ENCODE peak calls at places on chromosomes 1 and 21, in six cellular contexts. D is neural progenitor cell; M is esophagus squamous epithelium; U is CD8-positive, alpha-beta memory T cell; W is SJSA1; L is psoas muscle. T is an unnamed sample.

GRCh38 chr1:67685558-67686271 is 714 bp downstream of the GADD45A start:
- DNase-seq in U (peak), M (peak), L (peak), W (peak), D (peak), T (peak)

GRCh38 chr1:59680044-59680443 is 134.7 kb upstream of the HOOK1 start:
- DNase-seq in D (no peak), M (no peak), W (no peak), L (no peak), U (no peak), T (no peak)

GRCh38 chr1:64549464-64550239 is 79.7 kb downstream of the CACHD1 start:
- DNase-seq in L (no peak), D (no peak), M (no peak), U (no peak), W (no peak), T (no peak)

GRCh38 chr1:187244623-187245022 is 415.9 kb downstream of the PLA2G4A start:
- DNase-seq in U (no peak), L (no peak), D (no peak), M (no peak), W (no peak), T (no peak)

GRCh38 chr1:160217466-160218165 is 12.4 kb downstream of the PEA15 start:
- DNase-seq in M (no peak), U (no peak), W (peak), D (no peak), L (no peak), T (peak)

GRCh38 chr1:154881820-154882535 is 11.9 kb upstream of the KCNN3 start:
- DNase-seq in M (no peak), L (no peak), W (no peak), D (no peak), U (no peak), T (no peak)

GRCh38 chr21:44006656-44007055 is 5.5 kb upstream of the TRAPPC10 start:
- DNase-seq in W (no peak), D (no peak), M (no peak), L (no peak), U (no peak), T (no peak)

GRCh38 chr21:16455978-16456377 is 726.2 kb downstream of the USP25 start:
- DNase-seq in W (no peak), U (no peak), L (no peak), D (no peak), M (no peak), T (no peak)

GRCh38 chr1:54158071-54158470 is 5.3 kb upstream of the CDCP2 start:
- DNase-seq in U (no peak), D (no peak), L (no peak), W (no peak), M (no peak), T (peak)

GRCh38 chr1:71857862-71858261 is 424.5 kb downstream of the NEGR1 start:
- DNase-seq in W (no peak), U (no peak), D (no peak), M (no peak), L (no peak), T (no peak)

GRCh38 chr1:119646521-119647227 is 1.4 kb downstream of the ZNF697 start:
- DNase-seq in M (no peak), U (no peak), L (no peak), W (peak), D (peak), T (no peak)

DNA sequence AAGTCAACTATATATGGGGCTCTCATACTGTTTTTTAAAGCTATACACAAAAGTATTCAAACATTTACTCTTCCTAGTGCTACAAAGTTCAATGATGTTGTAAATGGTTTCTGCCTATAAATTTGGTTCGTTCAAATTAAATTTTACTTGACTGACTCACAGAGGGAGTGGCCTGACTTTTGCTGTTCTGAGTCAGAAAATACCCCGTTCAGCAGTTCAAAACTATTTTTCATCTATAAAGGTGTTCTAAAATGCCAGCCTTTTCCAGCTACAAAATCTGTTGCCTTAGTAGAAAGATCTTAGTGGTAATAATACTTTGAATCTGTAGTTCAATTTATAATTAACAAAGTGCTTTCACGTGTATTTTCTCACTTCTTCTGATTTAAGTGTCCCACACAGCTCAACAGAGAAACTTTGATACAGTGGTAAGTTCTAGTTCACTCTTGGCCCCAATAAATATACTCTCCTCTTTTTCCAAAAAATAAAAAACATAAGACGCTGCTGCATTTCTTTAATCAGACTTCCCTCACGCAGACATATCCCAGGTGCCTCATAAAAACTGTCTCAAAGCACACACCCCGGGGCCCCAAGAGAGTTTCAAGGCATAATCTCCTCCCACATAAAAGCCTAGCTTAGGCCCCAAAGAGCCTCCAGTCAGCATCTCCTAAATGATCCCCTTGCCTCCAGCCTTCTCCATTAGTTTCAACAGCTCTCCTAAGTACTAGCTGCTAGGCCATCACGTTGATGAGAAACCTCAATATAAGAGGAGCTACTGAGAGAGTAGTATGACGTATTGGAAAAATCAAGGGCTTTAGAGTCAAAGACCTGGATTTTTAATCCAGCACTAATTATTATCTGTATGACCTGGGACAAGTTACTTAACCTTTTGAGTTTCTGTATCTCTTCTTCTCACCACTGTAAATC is 3.2 kb downstream of the PTP4A2 start:
- DNase-seq in U (no peak), D (peak), M (no peak), W (peak), L (no peak), T (peak)
- H3K27ac ChIP-seq in U (peak), D (no peak), M (peak), W (peak), L (peak), T (peak)

GRCh38 chr21:45489480-45489982 is 52.7 kb downstream of the SLC19A1 start:
- DNase-seq in M (no peak), W (no peak), D (no peak), L (no peak), U (no peak), T (no peak)

GRCh38 chr21:45488839-45489479 is 53.3 kb downstream of the SLC19A1 start:
- DNase-seq in L (no peak), M (no peak), U (no peak), D (peak), W (no peak), T (no peak)

GRCh38 chr21:45487161-45487806 is 55.0 kb downstream of the SLC19A1 start:
- DNase-seq in M (no peak), U (no peak), D (no peak), W (no peak), L (no peak), T (no peak)

GRCh38 chr21:45486443-45487160 is 55.6 kb downstream of the SLC19A1 start:
- DNase-seq in U (no peak), L (peak), W (no peak), D (no peak), M (no peak), T (no peak)

DNA sequence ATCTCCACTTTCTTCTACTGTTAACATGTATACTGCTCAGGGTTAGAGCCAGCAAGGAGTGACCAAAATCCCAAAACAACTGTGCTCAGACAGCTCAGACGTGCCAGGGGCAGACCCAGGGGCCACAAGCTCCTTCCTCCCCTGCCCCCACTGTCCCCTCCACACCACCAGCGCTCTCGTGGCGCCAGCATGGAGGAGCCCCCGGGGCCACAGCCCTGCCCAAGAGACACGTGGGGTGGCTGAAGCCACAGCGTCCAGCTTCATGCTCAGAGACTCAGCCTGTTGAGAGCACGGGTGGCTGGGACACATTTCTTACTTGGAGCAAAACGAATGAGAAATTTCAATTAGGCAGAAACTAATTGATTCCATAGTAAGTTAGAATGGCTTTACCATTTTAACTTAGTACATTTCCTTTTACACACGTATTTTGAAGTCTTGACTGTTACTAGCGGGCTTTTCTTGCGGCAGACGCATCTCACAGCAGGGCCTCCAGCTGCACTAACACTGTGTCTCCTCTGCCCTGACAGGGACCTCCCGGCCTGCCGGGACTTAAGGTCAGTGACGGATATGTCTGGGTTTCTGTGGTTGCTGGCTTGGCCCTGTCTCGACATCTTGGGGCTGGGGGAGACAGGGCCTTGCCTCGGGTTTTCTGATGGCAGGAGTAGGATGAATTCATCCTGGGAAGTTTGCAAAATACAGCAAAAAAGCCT is 54.2 kb downstream of the SLC19A1 start:
- DNase-seq in W (no peak), D (peak), U (no peak), M (no peak), L (no peak), T (no peak)
- H3K27ac ChIP-seq in W (no peak), D (peak), U (no peak), M (no peak), L (no peak), T (no peak)

GRCh38 chr21:37472581-37472980 is 106.0 kb downstream of the DYRK1A start:
- DNase-seq in M (no peak), D (no peak), W (no peak), U (no peak), L (no peak), T (no peak)

GRCh38 chr21:37469441-37469840 is 102.9 kb downstream of the DYRK1A start:
- DNase-seq in L (no peak), M (no peak), U (no peak), D (no peak), W (no peak), T (no peak)

GRCh38 chr21:37475186-37475868 is 108.8 kb downstream of the DYRK1A start:
- DNase-seq in L (no peak), M (no peak), W (no peak), U (no peak), D (no peak), T (no peak)

GRCh38 chr21:37478821-37479220 is 112.2 kb downstream of the DYRK1A start:
- DNase-seq in M (no peak), D (no peak), W (no peak), L (no peak), U (no peak), T (no peak)

GRCh38 chr21:37474342-37474741 is 107.8 kb downstream of the DYRK1A start:
- DNase-seq in W (no peak), D (no peak), L (no peak), U (no peak), M (no peak), T (no peak)
- H3K27ac ChIP-seq in W (no peak), D (no peak), L (peak), U (no peak), M (no peak), T (no peak)

DNA sequence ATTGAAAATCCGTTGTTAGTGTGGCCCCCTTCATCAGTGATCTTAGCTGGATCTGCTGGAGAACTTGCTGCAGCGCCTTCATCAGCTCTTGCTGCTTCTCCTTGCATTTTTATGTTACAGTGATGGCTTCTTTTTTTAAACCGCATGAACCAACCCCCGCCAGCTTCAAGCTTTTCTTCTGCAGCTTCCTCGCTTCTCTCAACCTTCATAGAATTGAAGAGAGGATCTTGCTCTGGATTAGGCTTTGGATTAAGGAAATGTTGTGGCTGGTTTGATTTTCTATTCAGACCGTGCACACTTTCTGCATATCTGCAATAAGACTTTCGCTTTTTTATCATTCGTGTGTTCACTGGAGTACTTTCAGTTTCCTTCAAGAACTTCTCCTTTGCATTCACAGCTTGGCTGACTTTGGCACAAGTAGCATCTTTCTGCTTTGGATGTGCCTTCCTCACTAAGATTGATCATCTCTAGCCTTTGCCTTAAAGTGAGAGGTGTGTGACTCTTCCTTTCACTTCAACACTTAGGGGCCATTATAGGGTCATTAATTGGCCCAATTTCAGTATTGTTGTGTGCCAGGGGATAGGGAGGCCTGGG is 13.1 kb downstream of the RNF187 start:
- DNase-seq in W (no peak), U (no peak), L (no peak), D (no peak), M (no peak), T (no peak)
- H3K27ac ChIP-seq in W (no peak), U (no peak), L (no peak), D (no peak), M (no peak), T (no peak)

GRCh38 chr1:3735027-3735682 is 17.1 kb upstream of the CCDC27 start:
- DNase-seq in M (no peak), L (peak), U (no peak), W (no peak), D (no peak), T (no peak)
- H3K27ac ChIP-seq in M (no peak), L (no peak), U (no peak), W (no peak), D (no peak), T (no peak)

DNA sequence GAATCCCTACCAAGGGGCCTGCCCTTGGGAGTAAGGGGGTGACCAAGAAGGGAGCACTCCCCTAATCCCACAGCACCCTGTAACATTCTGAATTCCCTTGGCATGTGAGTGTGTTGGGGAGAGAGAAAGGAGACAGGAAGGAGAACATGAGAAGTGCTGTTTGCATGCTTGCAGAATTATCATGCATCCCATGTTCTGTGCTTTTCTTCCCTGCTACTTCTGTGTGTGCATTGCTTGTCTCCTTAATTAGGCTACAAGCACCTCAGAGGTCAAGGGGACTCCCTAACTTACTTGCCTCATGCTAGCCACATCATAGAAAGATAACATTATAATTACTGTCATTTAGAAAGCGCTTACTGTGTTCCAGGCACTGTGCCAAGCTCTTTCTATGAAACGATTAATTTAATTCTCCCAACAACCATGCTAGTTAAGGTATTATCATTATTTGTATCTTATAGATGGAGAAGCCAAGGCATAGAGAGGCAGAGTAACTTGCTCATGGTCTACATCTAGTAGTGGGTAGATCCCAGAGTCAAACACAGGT is 11.1 kb downstream of the NOS1AP start:
- DNase-seq in D (no peak), U (no peak), L (no peak), W (no peak), M (no peak), T (no peak)
- H3K27ac ChIP-seq in D (peak), U (no peak), L (no peak), W (no peak), M (no peak), T (no peak)

GRCh38 chr1:213250041-213250440 is 199.0 kb downstream of the RPS6KC1 start:
- DNase-seq in D (no peak), W (no peak), L (no peak), U (no peak), M (no peak), T (no peak)
- H3K27ac ChIP-seq in D (no peak), W (no peak), L (no peak), U (no peak), M (no peak), T (no peak)

GRCh38 chr1:209625791-209626285 is 26.4 kb downstream of the LAMB3 start:
- DNase-seq in W (no peak), U (no peak), M (no peak), D (no peak), L (peak), T (no peak)
- H3K27ac ChIP-seq in W (no peak), U (no peak), M (no peak), D (no peak), L (peak), T (no peak)

GRCh38 chr1:21946836-21947587 is 9.9 kb upstream of the HSPG2 start:
- DNase-seq in L (no peak), D (peak), U (no peak), M (no peak), W (no peak), T (no peak)
- H3K27ac ChIP-seq in L (no peak), D (no peak), U (no peak), M (peak), W (no peak), T (no peak)

DNA sequence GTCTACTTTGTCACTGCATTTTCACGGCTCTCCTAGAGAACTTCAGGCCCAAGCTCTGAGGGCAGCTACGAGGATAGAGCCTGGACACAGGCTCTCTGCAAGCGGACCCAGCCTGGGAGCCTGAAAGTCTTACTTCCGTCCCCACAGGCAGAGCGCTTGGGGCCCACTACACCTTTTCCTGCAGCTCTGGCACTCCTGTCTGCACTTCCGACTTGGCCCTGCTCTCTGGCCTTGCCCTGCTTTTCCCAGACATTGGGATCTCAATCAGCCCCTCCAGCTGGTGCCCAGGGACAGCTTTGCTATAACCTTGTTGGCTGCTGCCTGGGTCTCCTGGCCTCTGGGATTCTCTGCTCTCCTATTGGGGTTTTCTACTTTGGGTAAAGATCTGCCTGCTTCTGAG is 27.6 kb downstream of the WNT4 start:
- DNase-seq in L (no peak), M (no peak), U (no peak), W (no peak), D (no peak), T (no peak)
- H3K27ac ChIP-seq in L (no peak), M (no peak), U (no peak), W (no peak), D (no peak), T (no peak)

T was measured in transverse colon.